ENCODE peak calls at places on chromosomes 13 and 19, in eight cellular contexts. One of them, this sample, is unnamed.

GRCh38 chr13:76848596-76848995 is 37.6 kb downstream of the KCTD12 start:
- DNase-seq in thoracic aorta: no peak
- DNase-seq in foreskin melanocyte: no peak
- DNase-seq in iris pigment epithelial cell: peak
- DNase-seq in amniotic stem cell: no peak
- DNase-seq in cardiac muscle cell: peak
- DNase-seq in activated CD8-positive, alpha-beta memory T cell treated with anti-CD3 and anti-CD28 coated beads for 48 hours: no peak
- DNase-seq in stimulated activated effector memory CD8-positive, alpha-beta T cell treated with anti-CD3 and anti-CD28 coated beads, Interleukin-12 subunit alpha, Interleukin-12 subunit beta, amount 100 ng/mL, for 72 hours: no peak
- DNase-seq in this sample: peak

GRCh38 chr19:3338541-3339181 is 27.7 kb upstream of the NFIC start:
- DNase-seq in thoracic aorta: no peak
- DNase-seq in foreskin melanocyte: no peak
- DNase-seq in iris pigment epithelial cell: no peak
- DNase-seq in amniotic stem cell: no peak
- DNase-seq in cardiac muscle cell: no peak
- DNase-seq in activated CD8-positive, alpha-beta memory T cell treated with anti-CD3 and anti-CD28 coated beads for 48 hours: no peak
- DNase-seq in stimulated activated effector memory CD8-positive, alpha-beta T cell treated with anti-CD3 and anti-CD28 coated beads, Interleukin-12 subunit alpha, Interleukin-12 subunit beta, amount 100 ng/mL, for 72 hours: peak
- DNase-seq in this sample: no peak

GRCh38 chr19:33988601-33989000 is 183.7 kb upstream of the LSM14A start:
- DNase-seq in thoracic aorta: no peak
- DNase-seq in foreskin melanocyte: no peak
- DNase-seq in iris pigment epithelial cell: peak
- DNase-seq in amniotic stem cell: no peak
- DNase-seq in cardiac muscle cell: no peak
- DNase-seq in activated CD8-positive, alpha-beta memory T cell treated with anti-CD3 and anti-CD28 coated beads for 48 hours: no peak
- DNase-seq in stimulated activated effector memory CD8-positive, alpha-beta T cell treated with anti-CD3 and anti-CD28 coated beads, Interleukin-12 subunit alpha, Interleukin-12 subunit beta, amount 100 ng/mL, for 72 hours: no peak
- DNase-seq in this sample: no peak

GRCh38 chr19:38248421-38248820 is 7.8 kb downstream of the PPP1R14A start:
- DNase-seq in thoracic aorta: no peak
- DNase-seq in foreskin melanocyte: no peak
- DNase-seq in iris pigment epithelial cell: no peak
- DNase-seq in amniotic stem cell: no peak
- DNase-seq in cardiac muscle cell: no peak
- DNase-seq in activated CD8-positive, alpha-beta memory T cell treated with anti-CD3 and anti-CD28 coated beads for 48 hours: no peak
- DNase-seq in stimulated activated effector memory CD8-positive, alpha-beta T cell treated with anti-CD3 and anti-CD28 coated beads, Interleukin-12 subunit alpha, Interleukin-12 subunit beta, amount 100 ng/mL, for 72 hours: no peak
- DNase-seq in this sample: no peak

GRCh38 chr13:40096357-40096911 is 441.0 kb downstream of the COG6 start:
- DNase-seq in thoracic aorta: no peak
- DNase-seq in foreskin melanocyte: no peak
- DNase-seq in iris pigment epithelial cell: no peak
- DNase-seq in amniotic stem cell: no peak
- DNase-seq in cardiac muscle cell: no peak
- DNase-seq in activated CD8-positive, alpha-beta memory T cell treated with anti-CD3 and anti-CD28 coated beads for 48 hours: no peak
- DNase-seq in stimulated activated effector memory CD8-positive, alpha-beta T cell treated with anti-CD3 and anti-CD28 coated beads, Interleukin-12 subunit alpha, Interleukin-12 subunit beta, amount 100 ng/mL, for 72 hours: peak
- DNase-seq in this sample: no peak

GRCh38 chr13:43785681-43786471 is 896 bp downstream of the ENOX1 start:
- DNase-seq in thoracic aorta: peak
- DNase-seq in foreskin melanocyte: peak
- DNase-seq in iris pigment epithelial cell: peak
- DNase-seq in amniotic stem cell: peak
- DNase-seq in cardiac muscle cell: peak
- DNase-seq in activated CD8-positive, alpha-beta memory T cell treated with anti-CD3 and anti-CD28 coated beads for 48 hours: no peak
- DNase-seq in stimulated activated effector memory CD8-positive, alpha-beta T cell treated with anti-CD3 and anti-CD28 coated beads, Interleukin-12 subunit alpha, Interleukin-12 subunit beta, amount 100 ng/mL, for 72 hours: no peak
- DNase-seq in this sample: peak

GRCh38 chr13:25874907-25875306 is 176.9 kb downstream of the SHISA2 start:
- DNase-seq in thoracic aorta: no peak
- DNase-seq in foreskin melanocyte: no peak
- DNase-seq in iris pigment epithelial cell: no peak
- DNase-seq in amniotic stem cell: no peak
- DNase-seq in cardiac muscle cell: no peak
- DNase-seq in activated CD8-positive, alpha-beta memory T cell treated with anti-CD3 and anti-CD28 coated beads for 48 hours: no peak
- DNase-seq in stimulated activated effector memory CD8-positive, alpha-beta T cell treated with anti-CD3 and anti-CD28 coated beads, Interleukin-12 subunit alpha, Interleukin-12 subunit beta, amount 100 ng/mL, for 72 hours: no peak
- DNase-seq in this sample: no peak

GRCh38 chr13:49319555-49320350 is 72.0 kb downstream of the CDADC1 start:
- DNase-seq in thoracic aorta: no peak
- DNase-seq in foreskin melanocyte: peak
- DNase-seq in iris pigment epithelial cell: peak
- DNase-seq in amniotic stem cell: peak
- DNase-seq in cardiac muscle cell: no peak
- DNase-seq in activated CD8-positive, alpha-beta memory T cell treated with anti-CD3 and anti-CD28 coated beads for 48 hours: no peak
- DNase-seq in stimulated activated effector memory CD8-positive, alpha-beta T cell treated with anti-CD3 and anti-CD28 coated beads, Interleukin-12 subunit alpha, Interleukin-12 subunit beta, amount 100 ng/mL, for 72 hours: no peak
- DNase-seq in this sample: no peak

GRCh38 chr19:55080915-55081772 is 5.5 kb downstream of the EPS8L1 start:
- DNase-seq in thoracic aorta: no peak
- DNase-seq in foreskin melanocyte: peak
- DNase-seq in iris pigment epithelial cell: peak
- DNase-seq in amniotic stem cell: no peak
- DNase-seq in cardiac muscle cell: peak
- DNase-seq in activated CD8-positive, alpha-beta memory T cell treated with anti-CD3 and anti-CD28 coated beads for 48 hours: peak
- DNase-seq in stimulated activated effector memory CD8-positive, alpha-beta T cell treated with anti-CD3 and anti-CD28 coated beads, Interleukin-12 subunit alpha, Interleukin-12 subunit beta, amount 100 ng/mL, for 72 hours: peak
- DNase-seq in this sample: no peak

GRCh38 chr13:44191504-44192171 is 182.0 kb upstream of the SERP2 start:
- DNase-seq in thoracic aorta: no peak
- DNase-seq in foreskin melanocyte: peak
- DNase-seq in iris pigment epithelial cell: peak
- DNase-seq in amniotic stem cell: peak
- DNase-seq in cardiac muscle cell: peak
- DNase-seq in activated CD8-positive, alpha-beta memory T cell treated with anti-CD3 and anti-CD28 coated beads for 48 hours: no peak
- DNase-seq in stimulated activated effector memory CD8-positive, alpha-beta T cell treated with anti-CD3 and anti-CD28 coated beads, Interleukin-12 subunit alpha, Interleukin-12 subunit beta, amount 100 ng/mL, for 72 hours: no peak
- DNase-seq in this sample: no peak

GRCh38 chr19:43748205-43748594 is 6.6 kb downstream of the SMG9 start:
- DNase-seq in thoracic aorta: no peak
- DNase-seq in foreskin melanocyte: no peak
- DNase-seq in iris pigment epithelial cell: no peak
- DNase-seq in amniotic stem cell: no peak
- DNase-seq in cardiac muscle cell: no peak
- DNase-seq in activated CD8-positive, alpha-beta memory T cell treated with anti-CD3 and anti-CD28 coated beads for 48 hours: no peak
- DNase-seq in stimulated activated effector memory CD8-positive, alpha-beta T cell treated with anti-CD3 and anti-CD28 coated beads, Interleukin-12 subunit alpha, Interleukin-12 subunit beta, amount 100 ng/mL, for 72 hours: no peak
- DNase-seq in this sample: no peak

GRCh38 chr19:50551034-50551712 is 17.1 kb downstream of the LRRC4B start:
- DNase-seq in thoracic aorta: no peak
- DNase-seq in foreskin melanocyte: no peak
- DNase-seq in iris pigment epithelial cell: no peak
- DNase-seq in amniotic stem cell: no peak
- DNase-seq in cardiac muscle cell: no peak
- DNase-seq in activated CD8-positive, alpha-beta memory T cell treated with anti-CD3 and anti-CD28 coated beads for 48 hours: no peak
- DNase-seq in stimulated activated effector memory CD8-positive, alpha-beta T cell treated with anti-CD3 and anti-CD28 coated beads, Interleukin-12 subunit alpha, Interleukin-12 subunit beta, amount 100 ng/mL, for 72 hours: no peak
- DNase-seq in this sample: no peak

GRCh38 chr13:88937381-88937780 is 1266.2 kb downstream of the SLITRK5 start:
- DNase-seq in thoracic aorta: no peak
- DNase-seq in foreskin melanocyte: no peak
- DNase-seq in iris pigment epithelial cell: no peak
- DNase-seq in amniotic stem cell: no peak
- DNase-seq in cardiac muscle cell: no peak
- DNase-seq in activated CD8-positive, alpha-beta memory T cell treated with anti-CD3 and anti-CD28 coated beads for 48 hours: no peak
- DNase-seq in stimulated activated effector memory CD8-positive, alpha-beta T cell treated with anti-CD3 and anti-CD28 coated beads, Interleukin-12 subunit alpha, Interleukin-12 subunit beta, amount 100 ng/mL, for 72 hours: no peak
- DNase-seq in this sample: no peak

GRCh38 chr19:38155453-38155852 is 68.6 kb downstream of the DPF1 start:
- DNase-seq in thoracic aorta: no peak
- DNase-seq in foreskin melanocyte: no peak
- DNase-seq in iris pigment epithelial cell: peak
- DNase-seq in amniotic stem cell: no peak
- DNase-seq in cardiac muscle cell: peak
- DNase-seq in activated CD8-positive, alpha-beta memory T cell treated with anti-CD3 and anti-CD28 coated beads for 48 hours: no peak
- DNase-seq in stimulated activated effector memory CD8-positive, alpha-beta T cell treated with anti-CD3 and anti-CD28 coated beads, Interleukin-12 subunit alpha, Interleukin-12 subunit beta, amount 100 ng/mL, for 72 hours: no peak
- DNase-seq in this sample: no peak

GRCh38 chr19:616732-617526 is 16.4 kb downstream of the POLRMT start:
- DNase-seq in thoracic aorta: no peak
- DNase-seq in foreskin melanocyte: no peak
- DNase-seq in iris pigment epithelial cell: no peak
- DNase-seq in amniotic stem cell: no peak
- DNase-seq in cardiac muscle cell: no peak
- DNase-seq in activated CD8-positive, alpha-beta memory T cell treated with anti-CD3 and anti-CD28 coated beads for 48 hours: no peak
- DNase-seq in stimulated activated effector memory CD8-positive, alpha-beta T cell treated with anti-CD3 and anti-CD28 coated beads, Interleukin-12 subunit alpha, Interleukin-12 subunit beta, amount 100 ng/mL, for 72 hours: no peak
- DNase-seq in this sample: no peak

GRCh38 chr19:19385900-19386339 is 19.6 kb upstream of the GATAD2A start:
- DNase-seq in thoracic aorta: no peak
- DNase-seq in foreskin melanocyte: no peak
- DNase-seq in iris pigment epithelial cell: no peak
- DNase-seq in amniotic stem cell: no peak
- DNase-seq in cardiac muscle cell: no peak
- DNase-seq in activated CD8-positive, alpha-beta memory T cell treated with anti-CD3 and anti-CD28 coated beads for 48 hours: no peak
- DNase-seq in stimulated activated effector memory CD8-positive, alpha-beta T cell treated with anti-CD3 and anti-CD28 coated beads, Interleukin-12 subunit alpha, Interleukin-12 subunit beta, amount 100 ng/mL, for 72 hours: peak
- DNase-seq in this sample: peak

GRCh38 chr19:6126335-6126974 is 9.0 kb upstream of the ACSBG2 start:
- DNase-seq in thoracic aorta: no peak
- DNase-seq in foreskin melanocyte: peak
- DNase-seq in iris pigment epithelial cell: peak
- DNase-seq in amniotic stem cell: no peak
- DNase-seq in cardiac muscle cell: peak
- DNase-seq in activated CD8-positive, alpha-beta memory T cell treated with anti-CD3 and anti-CD28 coated beads for 48 hours: no peak
- DNase-seq in stimulated activated effector memory CD8-positive, alpha-beta T cell treated with anti-CD3 and anti-CD28 coated beads, Interleukin-12 subunit alpha, Interleukin-12 subunit beta, amount 100 ng/mL, for 72 hours: no peak
- DNase-seq in this sample: no peak

GRCh38 chr19:34578751-34579150 is 97.2 kb downstream of the WTIP start:
- DNase-seq in thoracic aorta: no peak
- DNase-seq in foreskin melanocyte: no peak
- DNase-seq in iris pigment epithelial cell: no peak
- DNase-seq in amniotic stem cell: no peak
- DNase-seq in cardiac muscle cell: no peak
- DNase-seq in activated CD8-positive, alpha-beta memory T cell treated with anti-CD3 and anti-CD28 coated beads for 48 hours: no peak
- DNase-seq in stimulated activated effector memory CD8-positive, alpha-beta T cell treated with anti-CD3 and anti-CD28 coated beads, Interleukin-12 subunit alpha, Interleukin-12 subunit beta, amount 100 ng/mL, for 72 hours: no peak
- DNase-seq in this sample: no peak

GRCh38 chr19:55283548-55284393 is at the start of gene BRSK1:
- DNase-seq in thoracic aorta: no peak
- DNase-seq in foreskin melanocyte: no peak
- DNase-seq in iris pigment epithelial cell: peak
- DNase-seq in amniotic stem cell: peak
- DNase-seq in cardiac muscle cell: peak
- DNase-seq in activated CD8-positive, alpha-beta memory T cell treated with anti-CD3 and anti-CD28 coated beads for 48 hours: no peak
- DNase-seq in stimulated activated effector memory CD8-positive, alpha-beta T cell treated with anti-CD3 and anti-CD28 coated beads, Interleukin-12 subunit alpha, Interleukin-12 subunit beta, amount 100 ng/mL, for 72 hours: no peak
- DNase-seq in this sample: no peak

GRCh38 chr19:41999071-41999877 is 5.2 kb upstream of the ATP1A3 start:
- DNase-seq in thoracic aorta: no peak
- DNase-seq in foreskin melanocyte: no peak
- DNase-seq in iris pigment epithelial cell: no peak
- DNase-seq in amniotic stem cell: no peak
- DNase-seq in cardiac muscle cell: no peak
- DNase-seq in activated CD8-positive, alpha-beta memory T cell treated with anti-CD3 and anti-CD28 coated beads for 48 hours: no peak
- DNase-seq in stimulated activated effector memory CD8-positive, alpha-beta T cell treated with anti-CD3 and anti-CD28 coated beads, Interleukin-12 subunit alpha, Interleukin-12 subunit beta, amount 100 ng/mL, for 72 hours: no peak
- DNase-seq in this sample: no peak

GRCh38 chr19:16889883-16890460 is 1.2 kb downstream of the F2RL3 start:
- DNase-seq in thoracic aorta: no peak
- DNase-seq in foreskin melanocyte: no peak
- DNase-seq in iris pigment epithelial cell: no peak
- DNase-seq in amniotic stem cell: no peak
- DNase-seq in cardiac muscle cell: no peak
- DNase-seq in activated CD8-positive, alpha-beta memory T cell treated with anti-CD3 and anti-CD28 coated beads for 48 hours: no peak
- DNase-seq in stimulated activated effector memory CD8-positive, alpha-beta T cell treated with anti-CD3 and anti-CD28 coated beads, Interleukin-12 subunit alpha, Interleukin-12 subunit beta, amount 100 ng/mL, for 72 hours: no peak
- DNase-seq in this sample: no peak

GRCh38 chr13:50132937-50133276 is 117.7 kb downstream of the KCNRG start:
- DNase-seq in thoracic aorta: no peak
- DNase-seq in foreskin melanocyte: no peak
- DNase-seq in iris pigment epithelial cell: no peak
- DNase-seq in amniotic stem cell: no peak
- DNase-seq in cardiac muscle cell: no peak
- DNase-seq in activated CD8-positive, alpha-beta memory T cell treated with anti-CD3 and anti-CD28 coated beads for 48 hours: no peak
- DNase-seq in stimulated activated effector memory CD8-positive, alpha-beta T cell treated with anti-CD3 and anti-CD28 coated beads, Interleukin-12 subunit alpha, Interleukin-12 subunit beta, amount 100 ng/mL, for 72 hours: no peak
- DNase-seq in this sample: no peak

GRCh38 chr13:45048890-45049407 is 59.6 kb downstream of the GPALPP1 start:
- DNase-seq in thoracic aorta: no peak
- DNase-seq in foreskin melanocyte: no peak
- DNase-seq in iris pigment epithelial cell: no peak
- DNase-seq in amniotic stem cell: no peak
- DNase-seq in cardiac muscle cell: no peak
- DNase-seq in activated CD8-positive, alpha-beta memory T cell treated with anti-CD3 and anti-CD28 coated beads for 48 hours: no peak
- DNase-seq in stimulated activated effector memory CD8-positive, alpha-beta T cell treated with anti-CD3 and anti-CD28 coated beads, Interleukin-12 subunit alpha, Interleukin-12 subunit beta, amount 100 ng/mL, for 72 hours: no peak
- DNase-seq in this sample: no peak

GRCh38 chr19:42132851-42133528 is 744 bp upstream of the POU2F2 start:
- DNase-seq in thoracic aorta: no peak
- DNase-seq in foreskin melanocyte: peak
- DNase-seq in iris pigment epithelial cell: no peak
- DNase-seq in amniotic stem cell: no peak
- DNase-seq in cardiac muscle cell: peak
- DNase-seq in activated CD8-positive, alpha-beta memory T cell treated with anti-CD3 and anti-CD28 coated beads for 48 hours: peak
- DNase-seq in stimulated activated effector memory CD8-positive, alpha-beta T cell treated with anti-CD3 and anti-CD28 coated beads, Interleukin-12 subunit alpha, Interleukin-12 subunit beta, amount 100 ng/mL, for 72 hours: peak
- DNase-seq in this sample: no peak

GRCh38 chr13:100300708-100301107 is 211.8 kb downstream of the PCCA start:
- DNase-seq in thoracic aorta: no peak
- DNase-seq in foreskin melanocyte: no peak
- DNase-seq in iris pigment epithelial cell: no peak
- DNase-seq in amniotic stem cell: no peak
- DNase-seq in cardiac muscle cell: no peak
- DNase-seq in activated CD8-positive, alpha-beta memory T cell treated with anti-CD3 and anti-CD28 coated beads for 48 hours: no peak
- DNase-seq in stimulated activated effector memory CD8-positive, alpha-beta T cell treated with anti-CD3 and anti-CD28 coated beads, Interleukin-12 subunit alpha, Interleukin-12 subunit beta, amount 100 ng/mL, for 72 hours: no peak
- DNase-seq in this sample: no peak

GRCh38 chr19:4069331-4069959 is 2.7 kb upstream of the ZBTB7A start:
- DNase-seq in thoracic aorta: no peak
- DNase-seq in foreskin melanocyte: no peak
- DNase-seq in iris pigment epithelial cell: no peak
- DNase-seq in amniotic stem cell: no peak
- DNase-seq in cardiac muscle cell: no peak
- DNase-seq in activated CD8-positive, alpha-beta memory T cell treated with anti-CD3 and anti-CD28 coated beads for 48 hours: no peak
- DNase-seq in stimulated activated effector memory CD8-positive, alpha-beta T cell treated with anti-CD3 and anti-CD28 coated beads, Interleukin-12 subunit alpha, Interleukin-12 subunit beta, amount 100 ng/mL, for 72 hours: no peak
- DNase-seq in this sample: no peak

GRCh38 chr19:2970201-2970838 is 7.0 kb upstream of the TLE6 start:
- DNase-seq in thoracic aorta: no peak
- DNase-seq in foreskin melanocyte: no peak
- DNase-seq in iris pigment epithelial cell: peak
- DNase-seq in amniotic stem cell: no peak
- DNase-seq in cardiac muscle cell: peak
- DNase-seq in activated CD8-positive, alpha-beta memory T cell treated with anti-CD3 and anti-CD28 coated beads for 48 hours: no peak
- DNase-seq in stimulated activated effector memory CD8-positive, alpha-beta T cell treated with anti-CD3 and anti-CD28 coated beads, Interleukin-12 subunit alpha, Interleukin-12 subunit beta, amount 100 ng/mL, for 72 hours: no peak
- DNase-seq in this sample: no peak

GRCh38 chr13:42355118-42355840 is 83.3 kb downstream of the AKAP11 start:
- DNase-seq in thoracic aorta: no peak
- DNase-seq in foreskin melanocyte: no peak
- DNase-seq in iris pigment epithelial cell: no peak
- DNase-seq in amniotic stem cell: no peak
- DNase-seq in cardiac muscle cell: no peak
- DNase-seq in activated CD8-positive, alpha-beta memory T cell treated with anti-CD3 and anti-CD28 coated beads for 48 hours: no peak
- DNase-seq in stimulated activated effector memory CD8-positive, alpha-beta T cell treated with anti-CD3 and anti-CD28 coated beads, Interleukin-12 subunit alpha, Interleukin-12 subunit beta, amount 100 ng/mL, for 72 hours: no peak
- DNase-seq in this sample: no peak

GRCh38 chr19:54002495-54003315 is 11.3 kb downstream of the CACNG6 start:
- DNase-seq in thoracic aorta: no peak
- DNase-seq in foreskin melanocyte: no peak
- DNase-seq in iris pigment epithelial cell: peak
- DNase-seq in amniotic stem cell: no peak
- DNase-seq in cardiac muscle cell: no peak
- DNase-seq in activated CD8-positive, alpha-beta memory T cell treated with anti-CD3 and anti-CD28 coated beads for 48 hours: no peak
- DNase-seq in stimulated activated effector memory CD8-positive, alpha-beta T cell treated with anti-CD3 and anti-CD28 coated beads, Interleukin-12 subunit alpha, Interleukin-12 subunit beta, amount 100 ng/mL, for 72 hours: no peak
- DNase-seq in this sample: no peak

GRCh38 chr19:5057860-5058259 is 88.9 kb downstream of the KDM4B start:
- DNase-seq in thoracic aorta: no peak
- DNase-seq in foreskin melanocyte: no peak
- DNase-seq in iris pigment epithelial cell: peak
- DNase-seq in amniotic stem cell: no peak
- DNase-seq in cardiac muscle cell: peak
- DNase-seq in activated CD8-positive, alpha-beta memory T cell treated with anti-CD3 and anti-CD28 coated beads for 48 hours: no peak
- DNase-seq in stimulated activated effector memory CD8-positive, alpha-beta T cell treated with anti-CD3 and anti-CD28 coated beads, Interleukin-12 subunit alpha, Interleukin-12 subunit beta, amount 100 ng/mL, for 72 hours: no peak
- DNase-seq in this sample: no peak

This sample was measured in suprapubic skin.